ENCODE peak calls at places on chromosomes 3 and 15, in four cellular contexts. One of them, this sample, is unnamed. For H3K9me3, the result is how much of the 10 kb centered on the place peaks cover.

GRCh38 chr3:191026746-191027145 is 164.3 kb upstream of the GMNC start:
- DNase-seq in lower lobe of right lung: no peak
- DNase-seq in pancreas: no peak
- DNase-seq in testis: no peak
- DNase-seq in this sample: no peak

GRCh38 chr3:34859741-34860140 is 779.6 kb upstream of the ARPP21 start:
- DNase-seq in testis: no peak
- DNase-seq in pancreas: no peak
- DNase-seq in lower lobe of right lung: no peak
- DNase-seq in this sample: no peak

GRCh38 chr3:197268319-197268718 is 30.1 kb downstream of the DLG1 start:
- DNase-seq in lower lobe of right lung: no peak
- DNase-seq in pancreas: no peak
- DNase-seq in testis: peak
- DNase-seq in this sample: no peak

GRCh38 chr15:87747106-87747505 is 509.4 kb downstream of the NTRK3 start:
- DNase-seq in pancreas: no peak
- DNase-seq in testis: no peak
- DNase-seq in lower lobe of right lung: no peak
- DNase-seq in this sample: no peak

GRCh38 chr3:188091746-188092145 is 62.2 kb upstream of the LPP start:
- DNase-seq in testis: no peak
- DNase-seq in pancreas: no peak
- DNase-seq in lower lobe of right lung: no peak
- DNase-seq in this sample: no peak

GRCh38 chr3:3038201-3038991 is 71.8 kb downstream of the IL5RA start:
- DNase-seq in pancreas: no peak
- DNase-seq in lower lobe of right lung: no peak
- DNase-seq in testis: no peak
- DNase-seq in this sample: no peak

GRCh38 chr15:82047493-82048446 is 2.0 kb upstream of the MEX3B start:
- DNase-seq in lower lobe of right lung: no peak
- DNase-seq in testis: peak
- DNase-seq in pancreas: no peak
- DNase-seq in this sample: no peak

GRCh38 chr3:58657571-58658141 is 8.9 kb downstream of the FAM3D start:
- DNase-seq in lower lobe of right lung: no peak
- DNase-seq in testis: no peak
- DNase-seq in pancreas: no peak
- DNase-seq in this sample: no peak

GRCh38 chr15:50227076-50227475 is 38.5 kb downstream of the HDC start:
- DNase-seq in lower lobe of right lung: no peak
- DNase-seq in testis: no peak
- DNase-seq in pancreas: no peak
- DNase-seq in this sample: no peak

GRCh38 chr3:189192725-189193124 is 21.0 kb downstream of the TPRG1 start:
- DNase-seq in testis: no peak
- DNase-seq in pancreas: no peak
- DNase-seq in lower lobe of right lung: no peak
- DNase-seq in this sample: no peak

GRCh38 chr15:60328852-60329443 is 68.8 kb downstream of the ANXA2 start:
- DNase-seq in testis: peak
- DNase-seq in pancreas: no peak
- DNase-seq in lower lobe of right lung: no peak
- DNase-seq in this sample: no peak

GRCh38 chr3:172094621-172095557 is 55.5 kb downstream of the FNDC3B start:
- DNase-seq in pancreas: no peak
- DNase-seq in lower lobe of right lung: no peak
- DNase-seq in testis: no peak
- DNase-seq in this sample: no peak

GRCh38 chr3:107650788-107651187 is 128.0 kb downstream of the BBX start:
- DNase-seq in lower lobe of right lung: no peak
- DNase-seq in pancreas: no peak
- DNase-seq in testis: no peak
- DNase-seq in this sample: no peak

GRCh38 chr15:62087671-62088360 is 21.0 kb downstream of the C2CD4A start:
- DNase-seq in lower lobe of right lung: no peak
- DNase-seq in testis: no peak
- DNase-seq in pancreas: no peak
- DNase-seq in this sample: no peak

GRCh38 chr3:44078863-44079262 is 162.8 kb upstream of the TOPAZ1 start:
- DNase-seq in lower lobe of right lung: no peak
- DNase-seq in pancreas: no peak
- DNase-seq in testis: no peak
- DNase-seq in this sample: no peak

GRCh38 chr15:71115567-71116351 is 488 bp downstream of the THSD4 start:
- DNase-seq in lower lobe of right lung: peak
- DNase-seq in pancreas: peak
- DNase-seq in testis: peak
- DNase-seq in this sample: peak

GRCh38 chr15:62770752-62771151 is 271.8 kb upstream of the TPM1 start:
- DNase-seq in pancreas: no peak
- DNase-seq in testis: no peak
- DNase-seq in lower lobe of right lung: no peak
- DNase-seq in this sample: no peak

GRCh38 chr15:99251436-99251821 is at the start of gene LRRC28:
- DNase-seq in lower lobe of right lung: no peak
- DNase-seq in pancreas: no peak
- DNase-seq in testis: no peak
- DNase-seq in this sample: no peak

GRCh38 chr3:46705751-46706572 is 4.8 kb downstream of the TMIE start:
- DNase-seq in testis: no peak
- DNase-seq in pancreas: peak
- DNase-seq in lower lobe of right lung: peak
- DNase-seq in this sample: peak

GRCh38 chr15:77358545-77359240 is 61.2 kb downstream of the PEAK1 start:
- DNase-seq in testis: no peak
- DNase-seq in lower lobe of right lung: no peak
- DNase-seq in pancreas: no peak
- DNase-seq in this sample: no peak

GRCh38 chr3:101939391-101939790 is 90.1 kb downstream of the NFKBIZ start:
- DNase-seq in testis: no peak
- DNase-seq in lower lobe of right lung: no peak
- DNase-seq in pancreas: no peak
- DNase-seq in this sample: no peak

GRCh38 chr15:79919749-79920511 is 23.1 kb upstream of the MTHFS start:
- DNase-seq in pancreas: no peak
- DNase-seq in testis: no peak
- DNase-seq in lower lobe of right lung: no peak
- DNase-seq in this sample: no peak
- H3K9me3 ChIP-seq in pancreas: under half
- H3K9me3 ChIP-seq in testis: under half
- H3K9me3 ChIP-seq in lower lobe of right lung: half or more
- H3K9me3 ChIP-seq in this sample: under half

GRCh38 chr15:101514318-101514717 is 24.8 kb upstream of the PCSK6 start:
- DNase-seq in pancreas: no peak
- DNase-seq in lower lobe of right lung: no peak
- DNase-seq in testis: no peak
- DNase-seq in this sample: no peak
- H3K9me3 ChIP-seq in pancreas: under half
- H3K9me3 ChIP-seq in lower lobe of right lung: under half
- H3K9me3 ChIP-seq in testis: under half
- H3K9me3 ChIP-seq in this sample: under half

GRCh38 chr15:97547381-97547780 is 413.1 kb upstream of the ARRDC4 start:
- DNase-seq in pancreas: no peak
- DNase-seq in testis: no peak
- DNase-seq in lower lobe of right lung: no peak
- DNase-seq in this sample: no peak
- H3K9me3 ChIP-seq in pancreas: under half
- H3K9me3 ChIP-seq in testis: under half
- H3K9me3 ChIP-seq in lower lobe of right lung: under half
- H3K9me3 ChIP-seq in this sample: under half

GRCh38 chr3:79246875-79247274 is 520.9 kb downstream of the ROBO1 start:
- DNase-seq in testis: no peak
- DNase-seq in lower lobe of right lung: no peak
- DNase-seq in pancreas: no peak
- DNase-seq in this sample: no peak
- H3K9me3 ChIP-seq in testis: under half
- H3K9me3 ChIP-seq in lower lobe of right lung: under half
- H3K9me3 ChIP-seq in pancreas: under half
- H3K9me3 ChIP-seq in this sample: under half

DNA sequence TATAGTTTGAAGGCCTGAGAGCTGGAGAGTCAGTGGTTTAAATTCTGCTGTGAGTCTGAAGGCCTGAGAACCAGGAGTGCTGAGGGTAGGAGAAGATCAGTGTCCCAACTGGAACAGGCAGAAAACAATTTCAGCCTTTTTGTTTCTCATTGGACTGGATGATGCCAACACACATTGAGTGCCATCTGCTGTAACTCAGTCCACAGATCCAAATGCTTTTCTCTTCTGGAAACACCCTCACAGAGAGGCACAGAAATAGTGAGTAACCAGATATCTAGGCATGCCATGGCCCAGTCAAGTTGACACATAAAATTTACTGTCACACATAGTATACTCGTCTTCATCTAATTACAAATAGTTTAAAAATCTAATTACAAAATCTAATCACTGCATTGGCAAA is 100.8 kb downstream of the NEO1 start:
- DNase-seq in pancreas: no peak
- DNase-seq in testis: no peak
- DNase-seq in lower lobe of right lung: no peak
- DNase-seq in this sample: no peak
- H3K9me3 ChIP-seq in pancreas: under half
- H3K9me3 ChIP-seq in testis: under half
- H3K9me3 ChIP-seq in lower lobe of right lung: under half
- H3K9me3 ChIP-seq in this sample: under half

GRCh38 chr15:25176991-25177954 is 222.5 kb downstream of the SNRPN start:
- DNase-seq in testis: peak
- DNase-seq in pancreas: peak
- DNase-seq in lower lobe of right lung: peak
- DNase-seq in this sample: peak

GRCh38 chr15:25176616-25176923 is 221.8 kb downstream of the SNRPN start:
- DNase-seq in lower lobe of right lung: no peak
- DNase-seq in testis: no peak
- DNase-seq in pancreas: no peak
- DNase-seq in this sample: no peak

GRCh38 chr15:25177955-25178801 is 223.4 kb downstream of the SNRPN start:
- DNase-seq in pancreas: peak
- DNase-seq in testis: peak
- DNase-seq in lower lobe of right lung: peak
- DNase-seq in this sample: no peak

GRCh38 chr15:25175033-25175788 is 220.4 kb downstream of the SNRPN start:
- DNase-seq in testis: no peak
- DNase-seq in lower lobe of right lung: peak
- DNase-seq in pancreas: peak
- DNase-seq in this sample: peak

DNA sequence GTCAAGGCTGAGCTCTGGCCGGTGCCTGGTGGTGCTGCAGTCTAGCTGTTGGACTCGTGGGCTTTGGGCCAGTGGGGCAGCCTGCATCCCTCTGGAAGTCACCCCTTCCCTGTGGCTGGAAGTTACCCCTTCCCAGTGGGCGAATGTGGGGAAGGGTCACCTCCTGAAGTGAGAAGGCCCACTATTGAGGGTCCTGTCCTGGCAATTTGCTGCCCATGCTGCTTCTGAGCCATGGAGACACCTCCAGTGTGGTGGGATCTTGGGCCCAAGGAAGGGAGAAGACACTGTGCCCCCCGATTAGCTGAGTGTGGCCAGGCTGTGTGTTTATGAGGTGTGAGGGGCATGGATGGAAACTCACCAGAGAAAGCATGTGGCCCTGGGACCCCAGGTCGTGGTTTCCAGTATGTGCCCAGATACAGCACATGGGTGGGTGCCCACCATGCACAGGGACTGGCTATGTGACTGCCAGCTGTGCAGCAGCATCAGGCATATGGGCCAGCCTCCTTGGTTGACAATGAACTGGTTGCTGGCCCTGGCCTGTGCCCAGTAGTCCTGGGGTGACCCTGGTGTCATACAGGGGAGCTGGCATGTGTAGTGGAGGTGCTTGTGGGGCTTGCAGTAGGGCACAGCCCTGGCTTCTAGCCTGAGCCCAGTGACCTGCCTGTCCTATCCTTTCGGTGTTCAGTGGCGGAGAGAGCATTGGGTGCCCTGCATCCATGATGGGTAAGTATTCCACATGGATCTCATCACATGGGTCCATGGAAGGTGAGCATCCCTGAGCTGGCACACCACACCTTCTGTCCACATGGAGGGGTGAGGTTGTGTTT is 221.2 kb downstream of the SNRPN start:
- DNase-seq in lower lobe of right lung: peak
- DNase-seq in testis: peak
- DNase-seq in pancreas: peak
- DNase-seq in this sample: peak
- H3K9me3 ChIP-seq in lower lobe of right lung: half or more
- H3K9me3 ChIP-seq in testis: under half
- H3K9me3 ChIP-seq in pancreas: under half
- H3K9me3 ChIP-seq in this sample: under half

This sample was measured in right lobe of liver.